ENCODE peak calls at places on chromosomes 6 and 20, in five cellular contexts. A is K562, D is SK-N-SH, S is HepG2, O is GM12878. N is an unnamed sample.
A peak's percentile ranks its signal among the peaks of the same experiment; 100 is the strongest.

GRCh38 chr6:33577106-33577535 is 3.0 kb downstream of the BAK1 start:
- DNase-seq in A (no peak), D (no peak), O (no peak), S (no peak), N (peak; percentile 29)

GRCh38 chr6:82832811-82833210 is 232.8 kb downstream of the UBE3D start:
- DNase-seq in O (no peak), D (no peak), A (no peak), S (no peak), N (no peak)

GRCh38 chr20:36861875-36862801 is 13.8 kb upstream of the TLDC2 start:
- DNase-seq in D (peak; percentile 91), A (peak; percentile 87), S (peak; percentile 87), O (no peak), N (peak; percentile 96)

GRCh38 chr6:50826803-50827202 is 8.1 kb downstream of the TFAP2B start:
- DNase-seq in O (no peak), D (no peak), S (no peak), A (no peak), N (no peak)

GRCh38 chr6:42118162-42119001 is 24.0 kb downstream of the C6orf132 start:
- DNase-seq in O (no peak), D (peak; percentile 68), A (no peak), S (peak; percentile 83), N (peak; percentile 89)

GRCh38 chr6:48775157-48775556 is 664.2 kb upstream of the PTCHD4 start:
- DNase-seq in A (no peak), S (no peak), D (no peak), O (no peak), N (no peak)

GRCh38 chr20:47597090-47597489 is 95.4 kb downstream of the NCOA3 start:
- DNase-seq in S (no peak), A (no peak), D (no peak), O (no peak), N (no peak)

GRCh38 chr20:60105404-60105803 is 147.2 kb downstream of the CDH26 start:
- DNase-seq in D (no peak), S (no peak), O (no peak), A (no peak), N (no peak)

GRCh38 chr6:7675353-7675945 is 50.5 kb upstream of the BMP6 start:
- DNase-seq in S (no peak), D (no peak), O (no peak), A (peak; percentile 64), N (no peak)

GRCh38 chr20:37669062-37669772 is 24.6 kb upstream of the CTNNBL1 start:
- DNase-seq in D (no peak), S (no peak), A (no peak), O (no peak), N (no peak)

GRCh38 chr20:8858181-8858794 is 210.6 kb upstream of the PLCB4 start:
- DNase-seq in S (peak; percentile 34), D (peak; percentile 36), O (no peak), A (no peak), N (no peak)

GRCh38 chr6:134363323-134364039 is 45.6 kb upstream of the SGK1 start:
- DNase-seq in O (no peak), S (no peak), A (peak; percentile 6), D (no peak), N (peak; percentile 79)

GRCh38 chr6:80179691-80180090 is 73.2 kb downstream of the BCKDHB start:
- DNase-seq in S (no peak), D (no peak), O (no peak), A (no peak), N (peak; percentile 1)

GRCh38 chr6:14380421-14380820 is 262.8 kb downstream of the CD83 start:
- DNase-seq in O (no peak), A (no peak), D (no peak), S (no peak), N (no peak)

GRCh38 chr6:162151050-162151658 is 576.4 kb downstream of the PRKN start:
- DNase-seq in A (no peak), O (no peak), S (no peak), D (no peak), N (no peak)

GRCh38 chr6:10033223-10033829 is 381.5 kb downstream of the TFAP2A start:
- DNase-seq in S (peak; percentile 53), A (no peak), D (no peak), O (no peak), N (peak; percentile 54)

GRCh38 chr20:40798066-40798465 is 109.0 kb upstream of the MAFB start:
- DNase-seq in S (no peak), O (no peak), D (no peak), A (no peak), N (no peak)

GRCh38 chr6:40378071-40378724 is 209.0 kb downstream of the LRFN2 start:
- DNase-seq in S (no peak), A (peak; percentile 66), O (no peak), D (no peak), N (no peak)

GRCh38 chr20:43931976-43932375 is 17.3 kb downstream of the TOX2 start:
- DNase-seq in A (no peak), S (no peak), D (no peak), O (no peak), N (no peak)

GRCh38 chr6:31717499-31718222 is 2.5 kb downstream of the LY6G6D start:
- DNase-seq in O (no peak), D (no peak), A (peak; percentile 87), S (peak; percentile 74), N (no peak)

GRCh38 chr20:62938105-62938888 is at the start of gene GID8:
- DNase-seq in S (peak; percentile 35), D (no peak), A (peak; percentile 63), O (no peak), N (peak; percentile 37)

GRCh38 chr20:1702288-1702687 is 44.7 kb upstream of the SIRPG start:
- DNase-seq in O (no peak), D (no peak), A (no peak), S (no peak), N (no peak)

GRCh38 chr6:169811521-169812256 is 60.3 kb downstream of the ERMARD start:
- DNase-seq in S (no peak), D (no peak), A (no peak), O (no peak), N (no peak)

DNA sequence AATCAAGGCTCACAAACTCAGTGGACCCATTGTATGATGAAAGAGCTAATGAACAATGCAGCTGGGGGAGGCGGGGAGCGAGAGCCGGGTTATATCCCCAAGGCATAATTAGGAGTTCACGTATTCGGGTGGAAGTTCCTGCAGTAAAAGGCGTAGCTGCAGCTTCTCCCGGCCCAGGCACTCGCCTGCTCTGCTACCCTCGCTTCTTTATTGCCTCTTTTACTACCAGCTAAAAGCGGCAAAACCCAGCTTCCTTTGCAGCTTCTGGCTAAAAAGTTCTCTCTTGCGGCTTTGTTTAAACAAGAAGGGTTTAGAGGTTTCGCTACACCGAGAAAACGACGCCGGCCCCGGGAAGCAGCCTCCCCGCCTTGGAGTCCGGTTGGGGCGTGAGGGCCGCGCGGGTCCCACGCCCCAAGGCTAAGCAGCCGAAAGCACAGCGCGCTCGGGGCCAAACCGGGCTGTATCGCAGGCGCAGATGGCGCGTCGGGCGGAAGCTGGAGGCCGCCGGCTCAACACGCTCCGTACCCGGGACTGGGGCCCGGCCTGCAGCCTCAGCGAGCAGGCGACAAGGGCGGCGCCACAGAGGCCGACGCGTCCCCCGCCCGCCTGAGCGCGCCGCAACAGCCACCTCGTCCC is 1.6 kb downstream of the ZBTB2 start:
- DNase-seq in D (peak; percentile 65), O (no peak), A (peak; percentile 66), S (peak; percentile 64), N (peak; percentile 13)
- TF ChIP-seq USF2 in D (no peak), O (no peak), A (no peak), S (no peak), N (no peak)

GRCh38 chr6:127202676-127203075 is 64.0 kb upstream of the RNF146 start:
- DNase-seq in D (no peak), O (no peak), S (no peak), A (no peak), N (no peak)

GRCh38 chr6:127205031-127205430 is 61.6 kb upstream of the RNF146 start:
- DNase-seq in O (no peak), D (no peak), A (no peak), S (no peak), N (no peak)

GRCh38 chr6:127206531-127207065 is 60.1 kb upstream of the RNF146 start:
- DNase-seq in A (no peak), O (no peak), S (no peak), D (no peak), N (no peak)

GRCh38 chr6:127201321-127201720 is 65.3 kb upstream of the RNF146 start:
- DNase-seq in S (no peak), A (no peak), O (no peak), D (no peak), N (no peak)

GRCh38 chr6:127204278-127204677 is 62.4 kb upstream of the RNF146 start:
- DNase-seq in A (no peak), D (no peak), O (no peak), S (no peak), N (no peak)
- TF ChIP-seq REST in A (no peak), D (no peak), O (no peak), S (no peak), N (no peak)

DNA sequence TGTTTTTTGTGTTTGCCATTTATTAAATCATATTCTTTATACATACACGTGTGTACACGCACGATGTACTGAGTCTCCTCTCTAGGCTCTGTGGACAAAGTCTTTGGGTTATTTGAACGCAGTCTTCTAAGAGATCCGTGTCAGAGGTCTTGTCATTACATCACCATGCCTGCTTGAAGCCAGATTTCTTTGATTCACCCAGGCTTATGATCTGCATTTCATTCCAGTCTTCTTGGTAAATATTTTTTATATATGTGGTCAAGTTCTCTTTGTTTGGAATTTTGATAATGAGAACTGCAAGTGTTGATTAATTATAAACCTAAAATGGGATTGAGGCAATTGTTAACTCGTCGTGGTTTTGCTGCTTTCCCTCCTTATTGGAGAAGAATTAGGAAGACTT is 34.6 kb downstream of the KCNS1 start:
- DNase-seq in S (no peak), D (no peak), A (no peak), O (no peak), N (no peak)
- TF ChIP-seq RAD21 in S (no peak), D (no peak), A (no peak), O (no peak), N (no peak)

DNA sequence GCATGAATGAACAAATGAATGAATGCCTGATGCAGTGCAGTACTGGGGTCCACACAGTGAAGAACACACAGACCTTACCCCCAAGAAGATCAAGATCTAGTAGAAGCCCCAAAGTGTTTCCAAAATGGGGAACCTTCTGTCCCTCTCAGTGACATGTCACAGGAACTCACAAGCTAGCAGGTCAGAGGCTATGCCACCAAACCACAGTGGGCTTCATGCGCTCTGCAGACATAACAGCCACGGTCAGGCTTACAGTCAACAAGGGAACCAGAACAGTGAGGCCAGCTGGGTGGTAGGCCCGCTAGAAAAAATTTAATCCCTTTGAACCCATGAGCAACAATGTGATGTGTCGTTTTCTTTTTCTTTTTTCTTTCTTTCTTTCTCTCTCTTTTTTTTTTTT is 20.2 kb upstream of the ARFGEF2 start:
- DNase-seq in A (no peak), S (no peak), D (no peak), O (no peak), N (no peak)
- TF ChIP-seq USF2 in A (no peak), S (no peak), D (no peak), O (no peak), N (no peak)

GRCh38 chr6:116616757-116617093 is 446 bp downstream of the RSPH4A start:
- DNase-seq in S (no peak), O (no peak), D (peak; percentile 16), A (peak; percentile 22), N (peak; percentile 18)
- TF ChIP-seq REST in S (no peak), O (no peak), D (no peak), A (no peak), N (no peak)

GRCh38 chr6:12026120-12026519 is 14.0 kb downstream of the HIVEP1 start:
- DNase-seq in O (no peak), A (no peak), D (no peak), S (no peak), N (no peak)
- TF ChIP-seq RAD21 in O (no peak), A (no peak), D (no peak), S (no peak), N (no peak)

N was measured in A549.